ENCODE peak calls at places on chromosome 11, in six cellular contexts. One of them, this sample, is unnamed.

GRCh38 chr11:109644158-109644557 is 222.2 kb downstream of the C11orf87 start:
- DNase-seq in SK-N-SH: peak; percentile 55
- DNase-seq in K562: no peak
- DNase-seq in H1: no peak
- DNase-seq in GM12878: no peak
- DNase-seq in HCT116: no peak
- DNase-seq in this sample: no peak

GRCh38 chr11:116400081-116400480 is 372.7 kb downstream of the BUD13 start:
- DNase-seq in K562: no peak
- DNase-seq in GM12878: no peak
- DNase-seq in H1: no peak
- DNase-seq in HCT116: no peak
- DNase-seq in SK-N-SH: no peak
- DNase-seq in this sample: no peak

GRCh38 chr11:81707881-81708280 is 1025.8 kb downstream of the FAM181B start:
- DNase-seq in GM12878: no peak
- DNase-seq in SK-N-SH: peak; percentile 1
- DNase-seq in H1: no peak
- DNase-seq in K562: no peak
- DNase-seq in HCT116: no peak
- DNase-seq in this sample: peak; percentile 0

GRCh38 chr11:61022311-61023085 is 51.0 kb downstream of the CD6 start:
- DNase-seq in GM12878: no peak
- DNase-seq in H1: no peak
- DNase-seq in K562: no peak
- DNase-seq in SK-N-SH: no peak
- DNase-seq in HCT116: no peak
- DNase-seq in this sample: no peak

GRCh38 chr11:110463153-110463552 is 33.4 kb downstream of the FDX1 start:
- DNase-seq in H1: peak; percentile 17
- DNase-seq in SK-N-SH: peak; percentile 49
- DNase-seq in HCT116: no peak
- DNase-seq in K562: no peak
- DNase-seq in GM12878: no peak
- DNase-seq in this sample: peak; percentile 33

GRCh38 chr11:83717551-83717950 is 431.4 kb upstream of the CCDC90B start:
- DNase-seq in K562: no peak
- DNase-seq in GM12878: no peak
- DNase-seq in H1: no peak
- DNase-seq in HCT116: no peak
- DNase-seq in SK-N-SH: no peak
- DNase-seq in this sample: no peak

GRCh38 chr11:120747801-120748484 is 236.4 kb downstream of the GRIK4 start:
- DNase-seq in K562: no peak
- DNase-seq in SK-N-SH: no peak
- DNase-seq in H1: no peak
- DNase-seq in HCT116: no peak
- DNase-seq in GM12878: no peak
- DNase-seq in this sample: no peak

GRCh38 chr11:111379500-111380136 is 543 bp upstream of the POU2AF1 start:
- DNase-seq in H1: no peak
- DNase-seq in GM12878: no peak
- DNase-seq in HCT116: no peak
- DNase-seq in SK-N-SH: no peak
- DNase-seq in K562: no peak
- DNase-seq in this sample: no peak

GRCh38 chr11:134988495-134988894 is 576.5 kb upstream of the B3GAT1 start:
- DNase-seq in HCT116: no peak
- DNase-seq in SK-N-SH: no peak
- DNase-seq in K562: no peak
- DNase-seq in H1: no peak
- DNase-seq in GM12878: no peak
- DNase-seq in this sample: no peak

GRCh38 chr11:16194566-16194965 is 161.8 kb downstream of the SOX6 start:
- DNase-seq in K562: no peak
- DNase-seq in H1: no peak
- DNase-seq in GM12878: no peak
- DNase-seq in SK-N-SH: no peak
- DNase-seq in HCT116: no peak
- DNase-seq in this sample: no peak

GRCh38 chr11:67082071-67082791 is 25.6 kb downstream of the RHOD start:
- DNase-seq in SK-N-SH: peak; percentile 55
- DNase-seq in H1: no peak
- DNase-seq in GM12878: no peak
- DNase-seq in K562: peak; percentile 75
- DNase-seq in HCT116: no peak
- DNase-seq in this sample: no peak

GRCh38 chr11:10909141-10909883 is 51.5 kb upstream of the ZBED5 start:
- DNase-seq in GM12878: no peak
- DNase-seq in H1: no peak
- DNase-seq in SK-N-SH: no peak
- DNase-seq in K562: no peak
- DNase-seq in HCT116: no peak
- DNase-seq in this sample: no peak

GRCh38 chr11:69483696-69484426 is 2.4 kb downstream of the LINC01488 start:
- DNase-seq in K562: no peak
- DNase-seq in HCT116: no peak
- DNase-seq in SK-N-SH: no peak
- DNase-seq in GM12878: no peak
- DNase-seq in H1: no peak
- DNase-seq in this sample: no peak

GRCh38 chr11:133020321-133020720 is 512.0 kb downstream of the OPCML start:
- DNase-seq in GM12878: no peak
- DNase-seq in H1: no peak
- DNase-seq in K562: no peak
- DNase-seq in HCT116: no peak
- DNase-seq in SK-N-SH: no peak
- DNase-seq in this sample: no peak

GRCh38 chr11:3710485-3711259 is 39.5 kb upstream of the CHRNA10 start:
- DNase-seq in H1: no peak
- DNase-seq in GM12878: no peak
- DNase-seq in K562: no peak
- DNase-seq in SK-N-SH: no peak
- DNase-seq in HCT116: no peak
- DNase-seq in this sample: no peak

GRCh38 chr11:3707176-3707575 is 36.0 kb upstream of the CHRNA10 start:
- DNase-seq in H1: no peak
- DNase-seq in GM12878: no peak
- DNase-seq in SK-N-SH: no peak
- DNase-seq in K562: no peak
- DNase-seq in HCT116: no peak
- DNase-seq in this sample: no peak

GRCh38 chr11:3712274-3712673 is 41.1 kb upstream of the CHRNA10 start:
- DNase-seq in HCT116: no peak
- DNase-seq in H1: no peak
- DNase-seq in SK-N-SH: no peak
- DNase-seq in K562: no peak
- DNase-seq in GM12878: no peak
- DNase-seq in this sample: no peak

DNA sequence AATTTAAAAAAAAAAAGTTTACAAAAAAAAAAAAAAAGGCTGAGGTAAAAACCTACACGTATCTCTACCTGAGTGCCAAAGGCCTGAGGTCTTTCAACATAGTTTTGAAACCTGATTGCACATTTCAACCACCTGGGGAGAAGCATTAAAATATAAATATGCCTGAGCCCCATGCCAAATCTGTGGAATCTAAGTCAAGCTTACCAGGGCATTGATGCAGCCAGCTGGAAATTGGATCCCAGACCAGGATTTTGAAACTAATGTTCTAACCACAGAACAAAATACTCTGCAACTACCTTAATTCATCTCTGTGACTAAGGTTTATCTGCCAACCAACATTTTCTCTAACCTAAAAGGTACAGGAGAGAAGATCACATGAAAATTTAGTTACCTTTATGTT is 38.8 kb upstream of the CHRNA10 start:
- DNase-seq in GM12878: no peak
- DNase-seq in SK-N-SH: no peak
- DNase-seq in K562: no peak
- DNase-seq in H1: no peak
- DNase-seq in HCT116: no peak
- DNase-seq in this sample: no peak
- H3K36me3 ChIP-seq in GM12878: peaks cover 32% of the 10 kb centered on the region
- H3K36me3 ChIP-seq in SK-N-SH: peaks cover 63% of the 10 kb centered on the region
- H3K36me3 ChIP-seq in K562: peaks cover 94% of the 10 kb centered on the region
- H3K36me3 ChIP-seq in H1: peaks cover 24% of the 10 kb centered on the region
- H3K36me3 ChIP-seq in HCT116: peaks cover 62% of the 10 kb centered on the region
- H3K36me3 ChIP-seq in this sample: peaks cover 87% of the 10 kb centered on the region

DNA sequence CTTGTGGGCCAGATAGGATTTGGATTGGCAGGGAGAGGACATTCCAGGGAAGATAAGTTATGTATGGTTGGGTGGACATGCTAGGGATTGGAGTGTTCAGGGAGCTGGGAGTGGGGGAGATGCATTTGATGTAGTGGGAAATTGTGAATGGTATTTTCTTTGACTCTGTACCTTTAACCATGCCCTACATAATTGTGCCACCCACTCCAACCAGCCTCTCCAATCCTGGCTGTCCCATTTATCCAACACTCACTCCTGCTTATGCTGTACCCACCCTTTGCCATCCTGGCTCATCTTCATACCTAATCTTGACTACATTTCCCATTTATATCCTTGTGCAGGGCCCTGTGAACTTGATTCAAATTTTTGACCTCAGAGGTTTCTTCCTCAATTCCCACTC is 172.6 kb downstream of the RRAS2 start:
- DNase-seq in H1: no peak
- DNase-seq in SK-N-SH: no peak
- DNase-seq in HCT116: no peak
- DNase-seq in K562: no peak
- DNase-seq in GM12878: no peak
- DNase-seq in this sample: no peak
- TF ChIP-seq YY1 in H1: no peak
- TF ChIP-seq YY1 in SK-N-SH: no peak
- TF ChIP-seq YY1 in HCT116: no peak
- TF ChIP-seq YY1 in K562: no peak
- TF ChIP-seq YY1 in GM12878: no peak
- TF ChIP-seq YY1 in this sample: no peak

DNA sequence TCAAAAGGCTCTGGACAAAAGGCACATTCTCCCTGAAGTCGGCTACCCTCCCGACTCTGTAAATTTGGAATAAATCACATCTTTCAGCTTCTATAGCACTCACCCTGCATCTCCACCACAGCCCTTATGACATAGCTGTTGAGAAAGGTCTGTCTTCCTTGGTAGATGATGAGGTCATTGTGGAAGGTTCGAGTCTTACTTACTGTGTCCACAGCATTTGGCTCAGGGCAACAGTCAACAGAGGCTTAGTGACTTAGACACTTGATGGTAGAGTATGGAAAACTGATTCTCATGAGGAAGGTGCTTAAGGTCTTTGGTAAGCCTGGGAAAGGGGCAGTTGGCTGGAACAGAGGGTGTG is 45.6 kb downstream of the PTPRJ start:
- DNase-seq in K562: no peak
- DNase-seq in SK-N-SH: no peak
- DNase-seq in GM12878: no peak
- DNase-seq in HCT116: no peak
- DNase-seq in H1: no peak
- DNase-seq in this sample: no peak
- H3K36me3 ChIP-seq in K562: no peaks in the 10 kb centered on the region
- H3K36me3 ChIP-seq in SK-N-SH: no peaks in the 10 kb centered on the region
- H3K36me3 ChIP-seq in GM12878: no peaks in the 10 kb centered on the region
- H3K36me3 ChIP-seq in HCT116: no peaks in the 10 kb centered on the region
- H3K36me3 ChIP-seq in H1: no peaks in the 10 kb centered on the region
- H3K36me3 ChIP-seq in this sample: peaks cover 2% of the 10 kb centered on the region

GRCh38 chr11:15119352-15119751 is 4.6 kb downstream of the INSC start:
- DNase-seq in GM12878: no peak
- DNase-seq in HCT116: no peak
- DNase-seq in H1: no peak
- DNase-seq in K562: no peak
- DNase-seq in SK-N-SH: no peak
- DNase-seq in this sample: no peak

GRCh38 chr11:15127341-15127740 is 12.6 kb downstream of the INSC start:
- DNase-seq in SK-N-SH: no peak
- DNase-seq in H1: no peak
- DNase-seq in GM12878: no peak
- DNase-seq in HCT116: no peak
- DNase-seq in K562: no peak
- DNase-seq in this sample: no peak

GRCh38 chr11:15119826-15120225 is 5.1 kb downstream of the INSC start:
- DNase-seq in GM12878: no peak
- DNase-seq in K562: no peak
- DNase-seq in HCT116: no peak
- DNase-seq in SK-N-SH: no peak
- DNase-seq in H1: no peak
- DNase-seq in this sample: no peak

GRCh38 chr11:15124528-15124927 is 9.8 kb downstream of the INSC start:
- DNase-seq in H1: no peak
- DNase-seq in SK-N-SH: no peak
- DNase-seq in K562: no peak
- DNase-seq in GM12878: no peak
- DNase-seq in HCT116: no peak
- DNase-seq in this sample: no peak

DNA sequence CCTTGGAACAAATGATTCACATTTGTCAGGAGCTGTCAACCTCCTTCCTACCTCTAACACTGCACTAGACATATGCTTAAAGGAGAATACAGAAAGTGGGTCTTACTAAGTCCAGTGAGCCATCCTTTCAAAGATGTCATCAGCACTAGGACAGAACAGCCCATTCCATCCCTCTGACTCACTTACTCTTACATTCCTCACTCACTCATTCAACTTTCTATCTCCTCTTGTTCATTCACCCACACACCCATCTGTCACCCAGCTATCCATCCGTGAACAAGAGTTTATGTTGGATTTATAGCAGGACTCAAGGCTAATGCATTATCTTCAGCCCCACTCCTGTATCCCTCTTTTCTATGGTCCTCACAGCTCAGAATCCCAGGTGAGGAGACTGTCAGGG is 9.1 kb downstream of the INSC start:
- DNase-seq in HCT116: peak; percentile 23
- DNase-seq in SK-N-SH: no peak
- DNase-seq in GM12878: no peak
- DNase-seq in H1: no peak
- DNase-seq in K562: no peak
- DNase-seq in this sample: no peak
- TF ChIP-seq YY1 in HCT116: no peak
- TF ChIP-seq YY1 in SK-N-SH: no peak
- TF ChIP-seq YY1 in GM12878: no peak
- TF ChIP-seq YY1 in H1: no peak
- TF ChIP-seq YY1 in K562: no peak
- TF ChIP-seq YY1 in this sample: no peak

GRCh38 chr11:27371490-27371889 is 8.5 kb upstream of the CCDC34 start:
- DNase-seq in HCT116: no peak
- DNase-seq in K562: no peak
- DNase-seq in H1: no peak
- DNase-seq in GM12878: no peak
- DNase-seq in SK-N-SH: no peak
- DNase-seq in this sample: no peak

GRCh38 chr11:27370374-27370773 is 7.4 kb upstream of the CCDC34 start:
- DNase-seq in H1: no peak
- DNase-seq in HCT116: no peak
- DNase-seq in GM12878: no peak
- DNase-seq in SK-N-SH: no peak
- DNase-seq in K562: no peak
- DNase-seq in this sample: no peak

GRCh38 chr11:27373392-27373791 is 10.4 kb upstream of the CCDC34 start:
- DNase-seq in H1: no peak
- DNase-seq in SK-N-SH: no peak
- DNase-seq in GM12878: no peak
- DNase-seq in HCT116: no peak
- DNase-seq in K562: no peak
- DNase-seq in this sample: no peak

GRCh38 chr11:27373856-27374602 is 11.0 kb upstream of the CCDC34 start:
- DNase-seq in K562: no peak
- DNase-seq in HCT116: no peak
- DNase-seq in GM12878: no peak
- DNase-seq in SK-N-SH: no peak
- DNase-seq in H1: no peak
- DNase-seq in this sample: no peak

GRCh38 chr11:27372159-27372558 is 9.1 kb upstream of the CCDC34 start:
- DNase-seq in H1: no peak
- DNase-seq in K562: peak; percentile 30
- DNase-seq in SK-N-SH: no peak
- DNase-seq in GM12878: no peak
- DNase-seq in HCT116: no peak
- DNase-seq in this sample: no peak
- H3K36me3 ChIP-seq in H1: peaks cover 42% of the 10 kb centered on the region
- H3K36me3 ChIP-seq in K562: no peaks in the 10 kb centered on the region
- H3K36me3 ChIP-seq in SK-N-SH: peaks cover 9% of the 10 kb centered on the region
- H3K36me3 ChIP-seq in GM12878: no peaks in the 10 kb centered on the region
- H3K36me3 ChIP-seq in HCT116: no peaks in the 10 kb centered on the region
- H3K36me3 ChIP-seq in this sample: peaks cover 37% of the 10 kb centered on the region